ENCODE peak calls at places on chromosome 11, in five cellular contexts. G, Y, I, X and R are unnamed samples.

GRCh38 chr11:74780277-74780870 is 31.7 kb downstream of the RNF169 start:
- DNase-seq in G (no peak), Y (no peak), I (no peak), X (no peak), R (no peak)

GRCh38 chr11:66218026-66218425 is 50.4 kb upstream of the RAB1B start:
- DNase-seq in G (no peak), Y (no peak), I (no peak), X (no peak), R (no peak)

GRCh38 chr11:93081694-93082093 is 112.2 kb downstream of the MTNR1B start:
- DNase-seq in G (no peak), Y (no peak), I (no peak), X (no peak), R (no peak)

GRCh38 chr11:83191491-83191890 is 2.0 kb upstream of the ANKRD42 start:
- DNase-seq in G (no peak), Y (no peak), I (no peak), X (no peak), R (no peak)

GRCh38 chr11:75919525-75919924 is 104.5 kb downstream of the UVRAG start:
- DNase-seq in G (no peak), Y (peak; percentile 19), I (no peak), X (no peak), R (no peak)

GRCh38 chr11:73246303-73246702 is 25.8 kb upstream of the P2RY6 start:
- DNase-seq in G (no peak), Y (no peak), I (no peak), X (no peak), R (no peak)

GRCh38 chr11:110184466-110184865 is 91.3 kb downstream of the ZC3H12C start:
- DNase-seq in G (no peak), Y (no peak), I (no peak), X (no peak), R (no peak)

GRCh38 chr11:132115454-132115853 is 745.0 kb downstream of the NTM start:
- DNase-seq in G (no peak), Y (no peak), I (no peak), X (no peak), R (no peak)

GRCh38 chr11:10268746-10269487 is 25.1 kb downstream of the SBF2 start:
- DNase-seq in G (no peak), Y (no peak), I (no peak), X (no peak), R (no peak)

GRCh38 chr11:44280257-44280656 is 29.7 kb downstream of the ALX4 start:
- DNase-seq in G (no peak), Y (no peak), I (no peak), X (no peak), R (no peak)

GRCh38 chr11:120400564-120401364 is 64.6 kb downstream of the ARHGEF12 start:
- DNase-seq in G (no peak), Y (peak; percentile 33), I (no peak), X (peak; percentile 19), R (no peak)

GRCh38 chr11:121881806-121882205 is 234.2 kb downstream of the BLID start:
- DNase-seq in G (no peak), Y (no peak), I (no peak), X (no peak), R (no peak)

GRCh38 chr11:16846305-16846704 is 107.9 kb downstream of the C11orf58 start:
- DNase-seq in G (no peak), Y (no peak), I (no peak), X (no peak), R (no peak)

GRCh38 chr11:62708423-62709261 is 1.2 kb downstream of the GNG3 start:
- DNase-seq in G (peak; percentile 36), Y (no peak), I (peak; percentile 28), X (no peak), R (no peak)

GRCh38 chr11:125287467-125288232 is 123.1 kb downstream of the PKNOX2 start:
- DNase-seq in G (no peak), Y (no peak), I (peak; percentile 49), X (no peak), R (no peak)

GRCh38 chr11:74686792-74687191 is 44.4 kb downstream of the CHRDL2 start:
- DNase-seq in G (no peak), Y (no peak), I (no peak), X (no peak), R (no peak)

GRCh38 chr11:110147965-110148709 is 54.9 kb downstream of the ZC3H12C start:
- DNase-seq in G (no peak), Y (no peak), I (no peak), X (peak; percentile 29), R (no peak)

GRCh38 chr11:128318856-128319474 is 268.4 kb downstream of the ETS1 start:
- DNase-seq in G (no peak), Y (no peak), I (no peak), X (no peak), R (no peak)

GRCh38 chr11:92697461-92698314 is 271.8 kb upstream of the MTNR1B start:
- DNase-seq in G (no peak), Y (no peak), I (no peak), X (no peak), R (no peak)

GRCh38 chr11:19673924-19674390 is 38.7 kb upstream of the NAV2 start:
- DNase-seq in G (no peak), Y (peak; percentile 56), I (peak; percentile 73), X (no peak), R (no peak)

GRCh38 chr11:61783717-61784505 is 8.5 kb downstream of the TMEM258 start:
- DNase-seq in G (no peak), Y (no peak), I (no peak), X (no peak), R (no peak)

GRCh38 chr11:35566161-35566560 is 40.7 kb upstream of the PAMR1 start:
- DNase-seq in G (no peak), Y (no peak), I (no peak), X (no peak), R (no peak)

GRCh38 chr11:119115484-119116234 is 5.7 kb upstream of the HINFP start:
- DNase-seq in G (no peak), Y (no peak), I (peak; percentile 58), X (no peak), R (no peak)

GRCh38 chr11:113350646-113351045 is 36.3 kb downstream of the TTC12 start:
- DNase-seq in G (no peak), Y (no peak), I (no peak), X (no peak), R (no peak)

GRCh38 chr11:40274017-40274416 is 1185.4 kb downstream of the LRRC4C start:
- DNase-seq in G (no peak), Y (peak; percentile 25), I (no peak), X (no peak), R (no peak)

GRCh38 chr11:78414321-78415051 is 3.1 kb downstream of the GAB2 start:
- DNase-seq in G (no peak), Y (no peak), I (no peak), X (peak; percentile 44), R (no peak)

GRCh38 chr11:134277176-134278001 is 1.2 kb downstream of the GLB1L3 start:
- DNase-seq in G (no peak), Y (no peak), I (no peak), X (no peak), R (no peak)

GRCh38 chr11:30110691-30111090 is 93.9 kb upstream of the KCNA4 start:
- DNase-seq in G (no peak), Y (no peak), I (no peak), X (no peak), R (no peak)

GRCh38 chr11:118912742-118913410 is 12.8 kb downstream of the BCL9L start:
- DNase-seq in G (no peak), Y (no peak), I (no peak), X (no peak), R (no peak)

GRCh38 chr11:69249086-69249640 is 44.8 kb upstream of the MYEOV start:
- DNase-seq in G (no peak), Y (no peak), I (no peak), X (no peak), R (no peak)

GRCh38 chr11:129230006-129230405 is 37.9 kb upstream of the ARHGAP32 start:
- DNase-seq in G (no peak), Y (no peak), I (no peak), X (no peak), R (no peak)

GRCh38 chr11:122727101-122727929 is 71.8 kb downstream of the UBASH3B start:
- DNase-seq in G (no peak), Y (no peak), I (no peak), X (no peak), R (no peak)

GRCh38 chr11:120112174-120112796 is 25.6 kb downstream of the TRIM29 start:
- DNase-seq in G (no peak), Y (no peak), I (no peak), X (no peak), R (no peak)

GRCh38 chr11:93526058-93526633 is 17.0 kb downstream of the SMCO4 start:
- DNase-seq in G (no peak), Y (no peak), I (no peak), X (no peak), R (no peak)

GRCh38 chr11:111439905-111440304 is 60.8 kb upstream of the POU2AF1 start:
- DNase-seq in G (no peak), Y (no peak), I (no peak), X (no peak), R (no peak)
- H3K4me1 ChIP-seq in G (peaks cover 43% of the 10 kb centered on the region), Y (no peaks in the 10 kb centered on the region), I (no peaks in the 10 kb centered on the region), X (no peaks in the 10 kb centered on the region), R (peaks cover 20% of the 10 kb centered on the region)

GRCh38 chr11:67352546-67353316 is 615 bp downstream of the POLD4 start:
- DNase-seq in G (peak; percentile 59), Y (no peak), I (peak; percentile 50), X (no peak), R (no peak)
- TF ChIP-seq POLR2A in G (no peak), Y (no peak), I (no peak), X (peak; percentile 28), R (no peak)

DNA sequence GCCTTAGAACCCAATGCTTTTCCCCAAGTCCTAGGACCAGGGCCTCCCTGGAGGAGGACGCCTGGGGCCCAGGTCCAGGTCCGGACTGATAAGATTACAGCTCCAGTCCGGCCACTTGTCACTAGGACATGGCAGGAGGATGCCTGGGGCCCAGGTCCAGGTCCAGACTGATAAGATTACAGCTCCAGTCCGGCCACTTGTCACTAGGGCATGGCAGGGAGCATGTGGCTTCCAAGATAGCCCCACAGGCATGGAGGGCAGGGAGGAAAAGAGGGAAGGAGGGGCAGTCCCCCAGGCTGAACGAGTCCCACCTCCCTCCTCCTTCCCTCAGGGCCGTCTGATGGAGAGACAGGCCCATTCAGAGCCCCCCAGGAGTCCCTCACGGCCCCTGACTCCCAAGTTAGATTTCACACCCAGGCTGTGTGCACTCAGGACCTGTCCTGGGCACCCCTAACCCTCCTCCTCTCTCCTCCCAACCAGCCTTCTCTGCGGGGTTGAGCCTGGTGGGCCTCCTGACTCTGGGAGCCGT is 1.9 kb downstream of the TSPAN32 start:
- DNase-seq in G (peak; percentile 79), Y (no peak), I (peak; percentile 82), X (no peak), R (no peak)
- H3K4me1 ChIP-seq in G (peaks cover 69% of the 10 kb centered on the region), Y (peaks cover 41% of the 10 kb centered on the region), I (peaks cover 33% of the 10 kb centered on the region), X (no peaks in the 10 kb centered on the region), R (peaks cover 30% of the 10 kb centered on the region)

GRCh38 chr11:107457558-107458271 is at the start of gene CWF19L2:
- DNase-seq in G (peak; percentile 88), Y (peak; percentile 80), I (peak; percentile 89), X (peak; percentile 69), R (peak; percentile 58)
- TF ChIP-seq POLR2A in G (no peak), Y (no peak), I (peak; percentile 64), X (peak; percentile 58), R (peak; percentile 15)